ENCODE peak calls at places on chromosomes 4 and X, in ten cellular contexts. A, K, C, L, F, H, W, S, R and D are unnamed samples.

GRCh38 chr4:183571350-183572076 is 66.7 kb downstream of the ING2 start:
- DNase-seq in A (no peak), W (peak; percentile 46), F (no peak), K (no peak), H (no peak), L (no peak), C (no peak), S (no peak), R (no peak), D (peak; percentile 79)

GRCh38 chr4:1250921-1251772 is 2.2 kb upstream of the CTBP1 start:
- DNase-seq in A (no peak), R (no peak), S (no peak), C (no peak), K (no peak), W (no peak), H (no peak), F (no peak), L (no peak), D (peak; percentile 51)

GRCh38 chrX:7062276-7062675 is 85.2 kb upstream of the STS start:
- DNase-seq in C (no peak), R (no peak), H (no peak), L (no peak), F (no peak), S (no peak), W (no peak), A (no peak), K (no peak), D (no peak)

GRCh38 chr4:7004331-7004730 is 38.8 kb upstream of the TADA2B start:
- DNase-seq in L (no peak), R (no peak), S (no peak), F (no peak), K (no peak), A (no peak), H (no peak), W (no peak), C (no peak), D (no peak)

GRCh38 chr4:100842856-100843255 is 325.0 kb upstream of the EMCN start:
- DNase-seq in A (no peak), L (no peak), C (no peak), K (no peak), H (no peak), R (no peak), S (no peak), W (peak; percentile 17), F (no peak), D (no peak)

GRCh38 chr4:114383721-114384120 is 214.9 kb upstream of the UGT8 start:
- DNase-seq in R (no peak), S (no peak), H (no peak), F (no peak), W (peak; percentile 88), L (no peak), C (no peak), K (no peak), A (no peak), D (no peak)

GRCh38 chr4:31408136-31408535 is 688.0 kb downstream of the PCDH7 start:
- DNase-seq in S (no peak), L (no peak), K (no peak), A (no peak), W (no peak), C (no peak), F (no peak), R (no peak), H (no peak), D (no peak)

GRCh38 chr4:183674153-183674552 is 15.1 kb downstream of the TRAPPC11 start:
- DNase-seq in L (no peak), H (no peak), R (no peak), K (no peak), S (no peak), C (no peak), F (no peak), A (no peak), W (no peak), D (no peak)

GRCh38 chr4:87188063-87188462 is 32.4 kb downstream of the KLHL8 start:
- DNase-seq in W (peak; percentile 8), S (no peak), L (no peak), A (no peak), H (no peak), R (no peak), K (no peak), C (no peak), F (no peak), D (no peak)

GRCh38 chr4:177680308-177680707 is 238.1 kb upstream of the AGA start:
- DNase-seq in S (no peak), C (no peak), L (no peak), F (no peak), H (peak; percentile 12), A (no peak), K (no peak), W (no peak), R (no peak), D (no peak)

GRCh38 chr4:33386761-33387160 is 2666.6 kb downstream of the PCDH7 start:
- DNase-seq in R (no peak), L (no peak), F (no peak), S (no peak), C (no peak), H (no peak), A (no peak), W (peak; percentile 7), K (no peak), D (no peak)

GRCh38 chrX:57172544-57172943 is 35.3 kb upstream of the SPIN2A start:
- DNase-seq in C (no peak), A (no peak), F (no peak), W (no peak), K (no peak), S (no peak), R (no peak), L (no peak), H (no peak), D (no peak)

GRCh38 chr4:187558391-187558790 is 437.2 kb upstream of the ZFP42 start:
- DNase-seq in H (no peak), L (no peak), W (no peak), R (no peak), A (no peak), C (no peak), S (no peak), F (no peak), K (no peak), D (no peak)

GRCh38 chr4:149999485-150000074 is 78.7 kb upstream of the DCLK2 start:
- DNase-seq in R (peak; percentile 48), C (no peak), S (peak; percentile 16), H (peak; percentile 9), L (no peak), A (no peak), W (peak; percentile 81), K (no peak), F (no peak), D (peak; percentile 43)

GRCh38 chrX:13085533-13085932 is 41.1 kb upstream of the FAM9C start:
- DNase-seq in R (no peak), W (no peak), L (no peak), F (peak; percentile 22), H (no peak), C (no peak), K (no peak), A (no peak), S (no peak), D (no peak)

GRCh38 chr4:73929285-73929684 is 52.5 kb downstream of the PF4 start:
- DNase-seq in C (no peak), H (no peak), F (no peak), A (no peak), L (no peak), R (no peak), S (no peak), K (no peak), W (no peak), D (no peak)

GRCh38 chr4:108453366-108453765 is 167.0 kb upstream of the RPL34 start:
- DNase-seq in C (no peak), L (no peak), R (no peak), F (no peak), K (no peak), W (no peak), H (no peak), A (no peak), S (no peak), D (no peak)

GRCh38 chr4:147360301-147360700 is 120.6 kb upstream of the EDNRA start:
- DNase-seq in C (no peak), R (no peak), H (no peak), S (no peak), W (peak; percentile 88), K (no peak), L (no peak), F (no peak), A (no peak), D (no peak)

GRCh38 chr4:5632043-5632440 is 76.3 kb downstream of the EVC2 start:
- DNase-seq in W (no peak), S (no peak), R (no peak), K (no peak), F (no peak), H (no peak), C (no peak), A (no peak), L (no peak), D (no peak)